ENCODE peak calls at places on chromosome 15, in nine cellular contexts. I, K, C, G, W, H, T, B and P are unnamed samples.

GRCh38 chr15:101449471-101450425 is 39.8 kb downstream of the PCSK6 start:
- DNase-seq in K (peak; percentile 57), C (no peak), T (no peak), G (peak; percentile 9), H (peak; percentile 54), W (no peak), I (peak; percentile 31), B (no peak), P (no peak)

GRCh38 chr15:62455441-62455921 is 290.4 kb upstream of the C2CD4B start:
- DNase-seq in C (peak; percentile 75), G (no peak), K (peak; percentile 27), W (no peak), T (no peak), B (peak; percentile 60), H (no peak), I (no peak), P (no peak)

GRCh38 chr15:91521996-91522395 is 331.5 kb upstream of the SLCO3A1 start:
- DNase-seq in W (no peak), H (no peak), K (no peak), C (no peak), T (no peak), B (peak; percentile 68), I (no peak), G (peak; percentile 24), P (peak; percentile 82)

GRCh38 chr15:50134524-50135024 is 15.5 kb upstream of the ATP8B4 start:
- DNase-seq in I (no peak), H (no peak), K (no peak), B (peak; percentile 95), W (no peak), T (peak; percentile 67), C (no peak), G (peak; percentile 68), P (peak; percentile 86)

GRCh38 chr15:25670025-25670554 is 193.0 kb downstream of the ATP10A start:
- DNase-seq in H (peak; percentile 84), I (peak; percentile 86), B (peak; percentile 56), W (peak; percentile 67), K (peak; percentile 89), G (peak; percentile 64), T (peak; percentile 73), C (peak; percentile 78), P (peak; percentile 65)

GRCh38 chr15:28896944-28897343 is 11.2 kb downstream of the APBA2 start:
- DNase-seq in G (peak; percentile 80), W (no peak), H (no peak), I (no peak), T (peak; percentile 94), K (no peak), C (no peak), B (peak; percentile 82), P (peak; percentile 64)

GRCh38 chr15:95826831-95827230 is 503.7 kb upstream of the NR2F2 start:
- DNase-seq in T (no peak), I (no peak), G (no peak), B (no peak), W (no peak), C (no peak), H (no peak), K (no peak), P (no peak)

GRCh38 chr15:72616491-72617210 is 37.8 kb upstream of the GOLGA6B start:
- DNase-seq in T (no peak), G (peak; percentile 5), C (no peak), K (no peak), W (no peak), H (no peak), I (no peak), B (no peak), P (no peak)

GRCh38 chr15:63146684-63147083 is 10.6 kb downstream of the RPS27L start:
- DNase-seq in C (no peak), K (no peak), W (no peak), T (peak; percentile 23), G (peak; percentile 59), B (peak; percentile 33), H (no peak), I (no peak), P (no peak)

GRCh38 chr15:95086543-95087252 is 855.3 kb downstream of the MCTP2 start:
- DNase-seq in W (no peak), K (no peak), B (peak; percentile 49), C (peak; percentile 10), H (no peak), T (peak; percentile 69), G (peak; percentile 70), I (no peak), P (peak; percentile 70)

GRCh38 chr15:91940466-91941381 is 87.2 kb downstream of the SLCO3A1 start:
- DNase-seq in K (no peak), C (no peak), B (peak; percentile 24), G (no peak), T (no peak), H (no peak), W (no peak), I (no peak), P (no peak)

GRCh38 chr15:31905054-31905453 is 125.3 kb upstream of the CHRNA7 start:
- DNase-seq in K (no peak), T (no peak), W (no peak), G (no peak), B (no peak), C (no peak), I (no peak), H (no peak), P (no peak)

GRCh38 chr15:29433507-29433906 is 163.9 kb upstream of the NSMCE3 start:
- DNase-seq in B (no peak), C (no peak), G (no peak), H (peak; percentile 52), I (no peak), W (no peak), T (no peak), K (no peak), P (no peak)

GRCh38 chr15:99671926-99672701 is 61.1 kb downstream of the LYSMD4 start:
- DNase-seq in W (no peak), I (no peak), B (no peak), G (no peak), T (no peak), C (no peak), K (no peak), H (no peak), P (no peak)

GRCh38 chr15:55279746-55280351 is 9.8 kb downstream of the RAB27A start:
- DNase-seq in I (no peak), B (peak; percentile 98), H (no peak), G (peak; percentile 73), K (no peak), T (peak; percentile 92), W (no peak), C (no peak), P (peak; percentile 88)

GRCh38 chr15:31214864-31215489 is 111.7 kb upstream of the KLF13 start:
- DNase-seq in T (no peak), H (no peak), C (peak; percentile 44), W (no peak), G (peak; percentile 82), I (peak; percentile 49), K (peak; percentile 89), B (peak; percentile 75), P (peak; percentile 63)

GRCh38 chr15:27746556-27746955 is 352.6 kb downstream of the OCA2 start:
- DNase-seq in H (no peak), G (no peak), I (no peak), K (no peak), B (no peak), T (no peak), W (peak; percentile 10), C (no peak), P (no peak)

GRCh38 chr15:89068325-89068784 is 19.9 kb upstream of the ABHD2 start:
- DNase-seq in K (no peak), T (peak; percentile 98), G (peak; percentile 92), H (no peak), B (peak; percentile 99), W (no peak), C (peak; percentile 23), I (peak; percentile 60), P (peak; percentile 97)

GRCh38 chr15:73854265-73854664 is 19.1 kb upstream of the TBC1D21 start:
- DNase-seq in I (no peak), T (no peak), W (no peak), B (no peak), C (no peak), H (no peak), K (no peak), G (no peak), P (no peak)

DNA sequence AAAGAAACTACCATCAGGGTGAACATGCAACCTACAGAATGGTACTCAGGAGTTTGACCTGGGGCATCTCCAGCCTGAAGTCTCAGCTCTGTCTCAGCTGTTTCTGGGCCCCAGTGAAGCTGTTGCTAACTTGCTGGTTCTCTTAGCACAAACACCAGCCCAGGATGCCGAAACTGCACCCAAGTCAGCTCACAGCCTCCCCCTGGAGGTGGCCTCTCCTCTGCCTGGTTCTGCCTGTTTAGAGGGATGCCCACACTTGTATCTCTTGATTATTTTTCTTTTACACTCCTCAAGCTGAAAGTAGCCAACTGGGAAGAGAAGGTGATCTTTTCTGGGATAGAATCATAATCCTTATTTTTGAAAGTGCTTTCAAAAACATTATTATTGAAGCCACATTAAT is 289.0 kb upstream of the RASGRP1 start:
- DNase-seq in K (no peak), G (peak; percentile 63), I (no peak), W (peak; percentile 73), H (no peak), C (no peak), B (peak; percentile 53), T (peak; percentile 57), P (peak; percentile 68)
- TF ChIP-seq CTCF in K (no peak), G (peak; percentile 58), I (no peak), W (peak; percentile 73), H (no peak), C (peak; percentile 17), B (peak; percentile 55), T (peak; percentile 77), P (peak; percentile 59)

DNA sequence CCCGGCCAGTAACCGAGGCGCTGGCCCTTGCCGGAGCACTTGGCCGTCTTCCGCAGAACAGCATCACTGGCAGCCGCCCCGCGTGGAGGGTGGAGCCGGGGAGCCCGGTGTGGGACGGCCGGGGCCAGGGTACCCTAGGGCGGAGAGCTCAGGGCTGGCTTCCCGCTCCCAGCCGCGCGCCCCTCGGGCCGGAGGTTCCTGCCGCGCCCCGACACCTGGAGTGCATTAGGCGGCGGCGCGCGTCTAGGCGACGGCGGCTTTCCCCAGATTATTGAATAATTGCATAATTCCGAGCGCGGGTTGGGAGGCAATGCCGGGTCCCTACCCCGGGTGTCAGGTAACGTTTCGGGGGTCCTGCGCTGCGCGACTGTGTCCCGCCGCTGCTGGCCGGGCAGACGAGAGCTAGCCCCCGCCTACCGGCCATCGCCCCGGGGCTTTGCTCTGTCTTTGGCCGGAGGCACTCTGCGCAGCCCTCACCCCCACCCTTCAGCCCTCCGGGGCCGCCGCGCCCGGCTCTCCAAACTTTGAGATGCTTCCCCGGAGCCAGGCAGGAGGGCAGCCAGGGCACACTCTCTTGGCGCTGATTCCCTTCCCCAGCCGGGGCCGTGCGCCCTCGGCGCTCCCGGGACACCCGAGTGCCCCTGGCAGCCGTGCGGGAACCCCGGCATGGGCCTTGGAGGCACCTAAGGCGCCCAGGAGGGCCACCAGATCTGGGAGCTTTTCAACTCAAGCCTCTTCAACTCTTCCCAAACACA is 749 bp downstream of the ITGA11 start:
- DNase-seq in G (peak; percentile 33), T (no peak), B (no peak), H (peak; percentile 76), I (no peak), K (no peak), C (peak; percentile 47), W (peak; percentile 70), P (no peak)
- H3K4me3 ChIP-seq in G (peak overlapping the region; percentile 26), T (peak overlapping the region; percentile 83), B (peak overlapping the region; percentile 35), H (peak overlapping the region; percentile 71), I (peak overlapping the region; percentile 48), K (peak overlapping the region; percentile 38), C (peak overlapping the region; percentile 56), W (peak overlapping the region; percentile 64), P (peak overlapping the region; percentile 99)

GRCh38 chr15:64688770-64689169 is 86.6 kb downstream of the RBPMS2 start:
- DNase-seq in T (no peak), W (no peak), I (no peak), G (no peak), C (no peak), H (no peak), B (no peak), K (no peak), P (no peak)
- TF ChIP-seq CTCF in T (no peak), W (no peak), I (no peak), G (no peak), C (no peak), H (no peak), B (no peak), K (no peak), P (no peak)

GRCh38 chr15:68113751-68114150 is 59.6 kb downstream of the PIAS1 start:
- DNase-seq in W (no peak), B (no peak), T (no peak), H (no peak), C (no peak), K (no peak), I (no peak), G (no peak), P (no peak)
- H3K4me3 ChIP-seq in W (no peak overlapping the region), B (no peak overlapping the region), T (no peak overlapping the region), H (peak overlapping the region; percentile 50), C (peak overlapping the region; percentile 52), K (no peak overlapping the region), I (peak overlapping the region; percentile 39), G (no peak overlapping the region), P (peak overlapping the region; percentile 49)